ENCODE peak calls at places on chromosomes 13 and 19, in four cellular contexts. U is upper lobe of right lung, K is cardiac muscle cell, X is tibial artery. R is an unnamed sample.

GRCh38 chr13:29266261-29266660 is 329.2 kb downstream of the SLC7A1 start:
- DNase-seq in U (no peak), K (no peak), X (no peak), R (no peak)

GRCh38 chr19:48624791-48625723 is 5.8 kb downstream of the SPHK2 start:
- DNase-seq in U (no peak), X (no peak), K (no peak), R (peak)

GRCh38 chr13:98450495-98451167 is 126.3 kb downstream of the STK24 start:
- DNase-seq in X (no peak), K (no peak), U (peak), R (no peak)

GRCh38 chr19:6714749-6715555 is 5.5 kb downstream of the C3 start:
- DNase-seq in U (no peak), K (no peak), X (no peak), R (no peak)

GRCh38 chr13:27026396-27026795 is 145.2 kb downstream of the USP12 start:
- DNase-seq in U (no peak), K (no peak), X (no peak), R (no peak)

GRCh38 chr19:50332264-50333038 is 3.3 kb upstream of the KCNC3 start:
- DNase-seq in X (no peak), K (no peak), U (peak), R (peak)

GRCh38 chr19:5154129-5154798 is 185.4 kb downstream of the KDM4B start:
- DNase-seq in U (peak), X (no peak), K (peak), R (peak)

GRCh38 chr13:66532146-66532545 is 698.0 kb downstream of the PCDH9 start:
- DNase-seq in K (peak), X (no peak), U (no peak), R (no peak)

GRCh38 chr13:45055198-45055901 is 65.0 kb upstream of the GTF2F2 start:
- DNase-seq in K (peak), X (no peak), U (no peak), R (no peak)

GRCh38 chr19:33825556-33825955 is 28.9 kb downstream of the KCTD15 start:
- DNase-seq in X (no peak), U (no peak), K (no peak), R (no peak)

GRCh38 chr19:7272856-7273578 is 21.2 kb downstream of the INSR start:
- DNase-seq in U (no peak), X (no peak), K (peak), R (no peak)

GRCh38 chr19:55082023-55082851 is 6.6 kb downstream of the EPS8L1 start:
- DNase-seq in X (no peak), U (no peak), K (peak), R (no peak)

DNA sequence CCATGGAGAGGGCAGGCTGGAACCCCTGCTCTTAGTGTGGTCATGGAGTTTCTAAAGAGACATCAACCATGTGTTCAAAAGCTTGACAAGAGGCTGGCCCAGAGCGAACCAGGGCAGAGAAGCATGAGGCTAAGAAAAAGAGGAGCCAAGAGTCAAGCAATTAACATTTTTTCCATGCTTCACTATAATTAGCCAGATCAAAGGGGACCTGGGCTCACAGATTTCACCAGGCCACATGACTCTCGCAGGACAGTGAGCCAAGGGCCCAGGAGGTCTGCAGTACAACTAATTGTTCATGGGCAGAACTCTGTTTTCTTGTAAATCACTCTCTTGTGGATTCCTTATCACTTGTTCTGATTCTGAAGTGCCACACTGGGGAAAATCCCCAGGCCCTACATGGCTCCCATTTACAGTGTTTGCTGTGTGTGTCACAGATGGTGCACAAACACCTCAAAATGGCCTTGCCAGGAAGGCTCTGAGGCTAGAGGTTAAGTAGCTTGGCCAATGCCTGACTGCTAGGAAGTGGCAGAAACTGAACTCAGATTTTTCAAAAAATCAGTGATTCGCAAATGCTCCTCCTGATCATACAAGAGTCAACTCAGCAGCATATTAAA is 101.2 kb downstream of the LHFPL6 start:
- DNase-seq in X (no peak), U (peak), K (no peak), R (no peak)
- H3K27ac ChIP-seq in X (no peak), U (no peak), K (peak), R (no peak)

DNA sequence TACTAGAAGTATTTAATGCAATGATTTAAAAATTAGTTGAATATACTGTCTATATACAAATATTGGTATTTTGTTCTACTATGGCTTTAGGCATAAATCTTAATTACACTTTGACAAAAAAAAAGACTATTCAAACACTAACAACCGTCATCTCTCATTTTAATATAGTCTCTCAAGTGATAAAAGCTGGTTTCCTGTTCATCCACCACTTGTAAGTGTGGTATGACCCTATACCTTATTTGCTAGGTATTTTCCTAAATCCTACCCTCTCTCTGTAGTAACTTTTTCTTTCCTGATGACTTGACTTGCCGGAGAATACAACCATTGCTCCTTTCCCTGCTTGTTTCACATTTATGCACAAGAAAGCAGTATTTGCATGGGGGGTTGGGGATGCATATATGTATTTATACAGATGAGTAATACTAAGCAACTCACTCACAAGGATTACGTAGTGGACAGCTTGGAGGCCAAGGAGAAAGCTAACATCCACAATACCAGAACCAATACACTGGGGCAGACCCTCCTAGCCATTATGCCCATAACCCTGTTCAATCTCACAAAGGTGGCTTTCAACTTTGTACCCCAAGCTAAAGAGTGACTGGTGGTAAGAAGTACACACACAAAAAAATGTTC is 12.7 kb upstream of the EFNB2 start:
- DNase-seq in K (no peak), X (no peak), U (no peak), R (no peak)
- TF ChIP-seq CTCF in K (no peak), X (no peak), U (no peak), R (no peak)

DNA sequence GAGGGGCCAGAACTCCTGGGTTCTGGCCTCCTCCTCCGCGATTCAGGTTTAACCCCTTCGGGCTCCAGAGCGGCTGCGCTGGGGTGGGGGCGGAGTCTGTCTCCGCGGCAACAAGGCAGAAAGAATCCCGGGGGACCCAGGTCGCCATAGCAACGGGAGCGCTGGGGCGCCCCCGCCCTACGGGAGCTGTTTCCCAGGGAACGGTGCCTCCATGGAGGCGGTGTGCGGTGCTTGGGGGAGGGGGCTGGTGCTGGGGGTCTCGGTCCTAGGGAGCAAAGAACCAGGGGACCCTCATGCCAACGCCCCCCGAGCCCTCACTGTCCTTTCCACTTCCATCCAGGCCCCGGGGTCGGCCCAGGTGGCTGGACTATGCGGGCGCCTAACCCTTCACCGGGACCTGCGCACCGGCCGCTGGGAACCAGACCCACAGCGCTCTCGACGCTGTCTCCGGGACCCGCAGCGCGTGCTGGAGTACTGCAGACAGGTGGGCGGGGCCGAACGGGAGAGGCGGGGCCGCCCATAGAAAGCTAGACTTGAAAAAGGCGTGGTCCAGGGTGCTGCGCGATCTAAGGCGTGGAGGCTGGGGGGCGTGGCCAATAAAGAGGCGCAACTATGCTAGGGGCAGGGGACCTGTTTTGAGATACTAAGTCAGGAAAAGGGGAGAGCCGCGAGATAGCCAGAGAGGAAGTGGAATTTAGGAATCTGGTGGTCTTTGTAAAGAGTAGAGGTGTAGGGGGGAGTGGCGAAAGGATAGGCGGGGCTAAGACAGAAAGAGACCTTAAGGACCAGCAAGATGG is 1.2 kb downstream of the APLP1 start:
- DNase-seq in X (peak), U (peak), K (peak), R (peak)
- H3K27ac ChIP-seq in X (no peak), U (no peak), K (no peak), R (no peak)

GRCh38 chr13:21022694-21023325 is 38.6 kb downstream of the LATS2 start:
- DNase-seq in U (no peak), K (no peak), X (peak), R (no peak)
- TF ChIP-seq CTCF in U (peak), K (no peak), X (no peak), R (no peak)

GRCh38 chr13:110262082-110262436 is 44.9 kb downstream of the COL4A1 start:
- DNase-seq in X (no peak), U (no peak), K (no peak), R (no peak)
- H3K27ac ChIP-seq in X (peak), U (no peak), K (no peak), R (peak)

GRCh38 chr19:43699506-43700367 is 16.1 kb upstream of the IRGC start:
- DNase-seq in K (peak), X (no peak), U (peak), R (peak)
- TF ChIP-seq CTCF in K (no peak), X (no peak), U (no peak), R (no peak)

GRCh38 chr19:52369463-52370340 is at the start of gene ZNF880:
- DNase-seq in X (peak), K (peak), U (peak), R (peak)
- H3K27ac ChIP-seq in X (peak), K (peak), U (peak), R (peak)

GRCh38 chr13:40338217-40338616 is 328.2 kb downstream of the FOXO1 start:
- DNase-seq in U (no peak), X (no peak), K (no peak), R (no peak)
- TF ChIP-seq CTCF in U (no peak), X (no peak), K (no peak), R (no peak)

R was measured in spleen.